ENCODE peak calls at places on chromosomes 12 and 14, in four cellular contexts. One of them, this sample, is unnamed.

GRCh38 chr12:131074221-131075083 is 120.7 kb downstream of the ADGRD1 start:
- DNase-seq in H9: peak; percentile 21
- DNase-seq in IMR-90: no peak
- DNase-seq in mesendoderm: no peak
- DNase-seq in this sample: no peak

GRCh38 chr12:1565172-1565571 is 29.2 kb downstream of the FBXL14 start:
- DNase-seq in H9: no peak
- DNase-seq in IMR-90: no peak
- DNase-seq in mesendoderm: no peak
- DNase-seq in this sample: no peak

GRCh38 chr14:79496701-79497100 is 714.6 kb downstream of the DIO2 start:
- DNase-seq in H9: no peak
- DNase-seq in IMR-90: peak; percentile 10
- DNase-seq in mesendoderm: no peak
- DNase-seq in this sample: no peak

GRCh38 chr14:22472935-22473854 is 115.8 kb downstream of the DAD1 start:
- DNase-seq in H9: peak; percentile 57
- DNase-seq in IMR-90: peak; percentile 25
- DNase-seq in mesendoderm: peak; percentile 73
- DNase-seq in this sample: no peak

GRCh38 chr14:93073833-93074769 is 41.6 kb downstream of the ITPK1 start:
- DNase-seq in H9: no peak
- DNase-seq in IMR-90: peak; percentile 40
- DNase-seq in mesendoderm: no peak
- DNase-seq in this sample: no peak

GRCh38 chr12:12008931-12009611 is 61.7 kb upstream of the BCL2L14 start:
- DNase-seq in H9: peak; percentile 93
- DNase-seq in IMR-90: peak; percentile 31
- DNase-seq in mesendoderm: peak; percentile 92
- DNase-seq in this sample: peak; percentile 78

GRCh38 chr14:96754845-96755184 is 42.4 kb upstream of the VRK1 start:
- DNase-seq in H9: peak; percentile 63
- DNase-seq in IMR-90: no peak
- DNase-seq in mesendoderm: peak; percentile 76
- DNase-seq in this sample: no peak

GRCh38 chr14:51780006-51780692 is 80.3 kb upstream of the GNG2 start:
- DNase-seq in H9: peak; percentile 71
- DNase-seq in IMR-90: peak; percentile 59
- DNase-seq in mesendoderm: peak; percentile 70
- DNase-seq in this sample: peak; percentile 86

GRCh38 chr14:54374117-54374884 is 22.5 kb upstream of the CDKN3 start:
- DNase-seq in H9: no peak
- DNase-seq in IMR-90: peak; percentile 53
- DNase-seq in mesendoderm: no peak
- DNase-seq in this sample: no peak

GRCh38 chr14:100893228-100893601 is 10.3 kb downstream of the RTL1 start:
- DNase-seq in H9: peak; percentile 9
- DNase-seq in IMR-90: no peak
- DNase-seq in mesendoderm: no peak
- DNase-seq in this sample: no peak

GRCh38 chr12:43131304-43131703 is 420.7 kb downstream of the ADAMTS20 start:
- DNase-seq in H9: no peak
- DNase-seq in IMR-90: no peak
- DNase-seq in mesendoderm: peak; percentile 69
- DNase-seq in this sample: no peak

GRCh38 chr14:87745507-87746118 is 247.4 kb downstream of the GALC start:
- DNase-seq in H9: peak; percentile 57
- DNase-seq in IMR-90: peak; percentile 7
- DNase-seq in mesendoderm: peak; percentile 82
- DNase-seq in this sample: peak; percentile 17

GRCh38 chr14:84622357-84622756 is 907.6 kb upstream of the FLRT2 start:
- DNase-seq in H9: no peak
- DNase-seq in IMR-90: no peak
- DNase-seq in mesendoderm: no peak
- DNase-seq in this sample: no peak

GRCh38 chr14:71138236-71139057 is 231.2 kb downstream of the PCNX1 start:
- DNase-seq in H9: no peak
- DNase-seq in IMR-90: no peak
- DNase-seq in mesendoderm: no peak
- DNase-seq in this sample: no peak

GRCh38 chr14:67045440-67045839 is 143.8 kb upstream of the GARIN2 start:
- DNase-seq in H9: no peak
- DNase-seq in IMR-90: no peak
- DNase-seq in mesendoderm: no peak
- DNase-seq in this sample: no peak

GRCh38 chr12:107126688-107127481 is 33.5 kb upstream of the CRY1 start:
- DNase-seq in H9: no peak
- DNase-seq in IMR-90: peak; percentile 24
- DNase-seq in mesendoderm: no peak
- DNase-seq in this sample: no peak

GRCh38 chr12:31224768-31225448 is 101.0 kb downstream of the SINHCAF start:
- DNase-seq in H9: no peak
- DNase-seq in IMR-90: no peak
- DNase-seq in mesendoderm: peak; percentile 93
- DNase-seq in this sample: no peak

GRCh38 chr14:51206462-51206861 is 33.6 kb upstream of the TMX1 start:
- DNase-seq in H9: no peak
- DNase-seq in IMR-90: no peak
- DNase-seq in mesendoderm: peak; percentile 56
- DNase-seq in this sample: no peak

GRCh38 chr14:38145142-38145541 is 62.6 kb upstream of the SSTR1 start:
- DNase-seq in H9: no peak
- DNase-seq in IMR-90: no peak
- DNase-seq in mesendoderm: no peak
- DNase-seq in this sample: no peak

GRCh38 chr14:55974046-55974582 is 144.1 kb upstream of the PELI2 start:
- DNase-seq in H9: no peak
- DNase-seq in IMR-90: no peak
- DNase-seq in mesendoderm: peak; percentile 33
- DNase-seq in this sample: no peak

GRCh38 chr12:108315486-108316105 is 23.5 kb downstream of the CMKLR1 start:
- DNase-seq in H9: no peak
- DNase-seq in IMR-90: no peak
- DNase-seq in mesendoderm: no peak
- DNase-seq in this sample: no peak

GRCh38 chr12:56571131-56571530 is 49.5 kb downstream of the RBMS2 start:
- DNase-seq in H9: no peak
- DNase-seq in IMR-90: no peak
- DNase-seq in mesendoderm: peak; percentile 11
- DNase-seq in this sample: no peak

GRCh38 chr12:50708619-50709018 is 55.3 kb upstream of the ATF1 start:
- DNase-seq in H9: no peak
- DNase-seq in IMR-90: no peak
- DNase-seq in mesendoderm: no peak
- DNase-seq in this sample: no peak

GRCh38 chr12:64611430-64612286 is 1.4 kb downstream of the RASSF3 start:
- DNase-seq in H9: no peak
- DNase-seq in IMR-90: peak; percentile 27
- DNase-seq in mesendoderm: no peak
- DNase-seq in this sample: no peak

GRCh38 chr14:32696325-32697101 is 242.2 kb upstream of the NPAS3 start:
- DNase-seq in H9: no peak
- DNase-seq in IMR-90: no peak
- DNase-seq in mesendoderm: no peak
- DNase-seq in this sample: no peak

DNA sequence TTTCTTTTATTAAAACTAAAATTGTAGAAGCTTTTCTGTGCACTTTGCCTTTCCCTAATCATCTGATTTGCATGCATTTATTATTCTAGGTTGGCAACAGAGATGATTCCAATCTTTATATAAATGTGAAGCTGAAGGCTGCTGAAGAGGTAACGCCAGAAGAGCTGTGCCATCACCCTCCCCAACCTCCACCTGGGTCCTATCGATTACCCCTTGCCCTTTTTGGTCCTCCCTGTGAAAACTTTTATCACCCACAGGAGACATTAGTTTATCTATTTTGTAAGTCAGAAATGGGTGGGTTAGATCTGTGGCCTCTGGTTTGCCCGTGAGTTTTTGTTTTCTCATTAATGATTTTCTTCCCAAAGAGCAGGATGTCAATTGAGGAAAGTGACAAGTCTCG is 22.8 kb downstream of the MTHFD1 start:
- DNase-seq in H9: no peak
- DNase-seq in IMR-90: no peak
- DNase-seq in mesendoderm: no peak
- DNase-seq in this sample: no peak
- H4K5ac ChIP-seq in H9: no peak overlapping the region
- H4K5ac ChIP-seq in IMR-90: no peak overlapping the region
- H4K5ac ChIP-seq in mesendoderm: no peak overlapping the region
- H4K5ac ChIP-seq in this sample: no peak overlapping the region

GRCh38 chr14:48391661-48392060 is 716.3 kb upstream of the MDGA2 start:
- DNase-seq in H9: no peak
- DNase-seq in IMR-90: peak; percentile 4
- DNase-seq in mesendoderm: no peak
- DNase-seq in this sample: no peak
- H4K5ac ChIP-seq in H9: no peak overlapping the region
- H4K5ac ChIP-seq in IMR-90: no peak overlapping the region
- H4K5ac ChIP-seq in mesendoderm: no peak overlapping the region
- H4K5ac ChIP-seq in this sample: no peak overlapping the region

GRCh38 chr12:95244350-95244749 is 26.7 kb downstream of the VEZT start:
- DNase-seq in H9: no peak
- DNase-seq in IMR-90: no peak
- DNase-seq in mesendoderm: no peak
- DNase-seq in this sample: no peak
- H4K5ac ChIP-seq in H9: no peak overlapping the region
- H4K5ac ChIP-seq in IMR-90: no peak overlapping the region
- H4K5ac ChIP-seq in mesendoderm: no peak overlapping the region
- H4K5ac ChIP-seq in this sample: no peak overlapping the region

DNA sequence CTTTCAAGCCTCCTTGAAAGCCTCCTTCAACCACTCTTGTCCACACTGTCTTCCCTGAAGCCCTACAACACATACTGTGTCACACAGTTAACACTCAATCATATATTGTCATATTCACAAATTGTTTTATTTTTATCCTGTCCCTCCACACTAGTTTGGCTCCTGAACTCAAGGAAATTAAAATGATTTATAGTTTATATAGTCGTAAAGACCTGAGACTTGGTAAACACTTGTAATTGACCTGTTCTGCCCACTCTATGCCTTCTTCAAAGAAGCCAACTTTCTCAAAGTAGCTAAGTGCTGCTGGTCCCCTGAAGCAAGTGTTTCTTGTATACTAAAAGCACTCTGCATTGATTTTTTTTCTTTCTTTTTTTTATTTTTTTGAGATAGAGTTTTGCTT is 15.6 kb upstream of the NEK9 start:
- DNase-seq in H9: no peak
- DNase-seq in IMR-90: no peak
- DNase-seq in mesendoderm: no peak
- DNase-seq in this sample: no peak
- H4K5ac ChIP-seq in H9: no peak overlapping the region
- H4K5ac ChIP-seq in IMR-90: no peak overlapping the region
- H4K5ac ChIP-seq in mesendoderm: no peak overlapping the region
- H4K5ac ChIP-seq in this sample: no peak overlapping the region

GRCh38 chr12:3432868-3433267 is 58.1 kb upstream of the PRMT8 start:
- DNase-seq in H9: peak; percentile 35
- DNase-seq in IMR-90: no peak
- DNase-seq in mesendoderm: peak; percentile 40
- DNase-seq in this sample: no peak
- H4K5ac ChIP-seq in H9: no peak overlapping the region
- H4K5ac ChIP-seq in IMR-90: no peak overlapping the region
- H4K5ac ChIP-seq in mesendoderm: no peak overlapping the region
- H4K5ac ChIP-seq in this sample: no peak overlapping the region

DNA sequence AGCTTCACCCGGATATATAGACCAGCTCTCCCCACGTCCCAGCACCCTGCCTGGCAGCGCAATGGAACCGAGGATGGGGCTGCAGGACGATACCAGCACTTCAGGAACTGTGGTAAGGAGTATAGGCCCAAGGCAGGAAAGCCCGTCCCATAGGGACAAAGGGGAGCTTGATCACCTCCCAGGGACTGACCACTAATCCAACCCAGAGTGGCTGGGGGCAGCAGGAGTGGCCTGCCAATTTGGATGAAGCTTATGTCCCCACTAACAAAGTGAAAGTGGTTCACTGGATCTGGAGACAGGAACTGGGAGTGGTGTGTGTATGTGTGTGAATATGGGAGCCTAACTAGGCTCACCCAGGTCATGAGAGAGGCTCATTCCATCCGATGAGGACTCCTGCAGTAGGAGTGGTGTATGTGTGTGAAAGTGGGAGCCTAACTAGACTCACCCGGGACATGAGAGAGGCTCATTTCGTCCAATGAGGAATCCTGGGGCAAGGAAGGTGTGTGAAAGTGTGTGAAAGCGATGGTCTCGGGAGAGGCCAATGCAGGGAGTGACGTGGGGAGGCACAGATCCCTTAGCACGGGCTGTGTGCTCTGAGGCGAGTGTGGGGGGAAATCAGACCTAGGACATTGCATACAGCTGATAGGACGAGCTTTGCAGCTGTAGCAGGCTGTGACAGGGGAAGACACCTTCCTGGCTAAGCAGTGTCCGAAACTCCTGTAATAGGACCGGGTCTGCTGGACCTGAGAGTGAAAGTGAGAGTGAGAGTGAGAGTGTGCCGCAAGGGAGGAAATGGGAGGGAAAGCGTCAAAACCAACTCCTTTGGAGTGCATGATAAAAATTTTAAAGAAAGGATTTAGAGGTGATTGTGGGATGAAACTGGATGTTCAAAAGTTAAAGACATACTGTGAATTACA is 25.7 kb downstream of the KLRK1 start:
- DNase-seq in H9: no peak
- DNase-seq in IMR-90: peak; percentile 41
- DNase-seq in mesendoderm: peak; percentile 63
- DNase-seq in this sample: no peak
- H4K5ac ChIP-seq in H9: peak overlapping the region; percentile 79
- H4K5ac ChIP-seq in IMR-90: peak overlapping the region; percentile 99
- H4K5ac ChIP-seq in mesendoderm: no peak overlapping the region
- H4K5ac ChIP-seq in this sample: peak overlapping the region; percentile 2

GRCh38 chr12:89975578-89975977 is 266.9 kb upstream of the ATP2B1 start:
- DNase-seq in H9: no peak
- DNase-seq in IMR-90: no peak
- DNase-seq in mesendoderm: no peak
- DNase-seq in this sample: no peak

GRCh38 chr12:89968151-89968699 is 259.6 kb upstream of the ATP2B1 start:
- DNase-seq in H9: no peak
- DNase-seq in IMR-90: no peak
- DNase-seq in mesendoderm: no peak
- DNase-seq in this sample: no peak

GRCh38 chr12:89969098-89969497 is 260.5 kb upstream of the ATP2B1 start:
- DNase-seq in H9: no peak
- DNase-seq in IMR-90: no peak
- DNase-seq in mesendoderm: no peak
- DNase-seq in this sample: no peak

GRCh38 chr12:89970646-89971192 is 262.1 kb upstream of the ATP2B1 start:
- DNase-seq in H9: no peak
- DNase-seq in IMR-90: no peak
- DNase-seq in mesendoderm: peak; percentile 76
- DNase-seq in this sample: no peak

GRCh38 chr12:89971880-89972279 is 263.2 kb upstream of the ATP2B1 start:
- DNase-seq in H9: no peak
- DNase-seq in IMR-90: no peak
- DNase-seq in mesendoderm: peak; percentile 13
- DNase-seq in this sample: no peak
- H4K5ac ChIP-seq in H9: no peak overlapping the region
- H4K5ac ChIP-seq in IMR-90: no peak overlapping the region
- H4K5ac ChIP-seq in mesendoderm: no peak overlapping the region
- H4K5ac ChIP-seq in this sample: no peak overlapping the region

GRCh38 chr12:47576256-47576655 is 129.6 kb downstream of the RPAP3 start:
- DNase-seq in H9: no peak
- DNase-seq in IMR-90: no peak
- DNase-seq in mesendoderm: peak; percentile 45
- DNase-seq in this sample: no peak
- H4K5ac ChIP-seq in H9: no peak overlapping the region
- H4K5ac ChIP-seq in IMR-90: no peak overlapping the region
- H4K5ac ChIP-seq in mesendoderm: no peak overlapping the region
- H4K5ac ChIP-seq in this sample: no peak overlapping the region

This sample was measured in H1.